ENCODE peak calls at places on chromosome 1, in ten cellular contexts. T is amniotic stem cell, O is astrocyte of the spinal cord, Q is progenitor cell of endocrine pancreas, L is cardiac fibroblast, D is NAMALWA, S is COR-L47, Z is substantia nigra, E is endothelial cell, H is retina. B is an unnamed sample.

GRCh38 chr1:48671578-48671977 is 105.1 kb downstream of the BEND5 start:
- DNase-seq in Q (no peak), Z (no peak), L (peak), S (no peak), H (no peak), T (no peak), O (no peak), D (no peak), E (no peak), B (no peak)

GRCh38 chr1:37553598-37553926 is 531 bp downstream of the SNIP1 start:
- DNase-seq in S (no peak), Z (no peak), Q (no peak), H (no peak), E (no peak), O (no peak), T (no peak), L (no peak), D (no peak), B (no peak)

GRCh38 chr1:165224504-165224903 is 132.0 kb downstream of the LMX1A start:
- DNase-seq in S (no peak), E (no peak), D (no peak), H (no peak), Q (no peak), L (no peak), Z (no peak), T (no peak), O (no peak), B (no peak)

GRCh38 chr1:80363689-80364475 is 1357.4 kb upstream of the ADGRL4 start:
- DNase-seq in D (no peak), L (peak), Z (no peak), Q (no peak), O (no peak), E (no peak), S (no peak), H (no peak), T (no peak), B (no peak)

GRCh38 chr1:2314803-2315710 is 76.3 kb downstream of the MORN1 start:
- DNase-seq in L (no peak), H (no peak), E (peak), D (peak), O (peak), T (no peak), Z (no peak), S (no peak), Q (peak), B (peak)

GRCh38 chr1:54364613-54365012 is 41.6 kb downstream of the SSBP3 start:
- DNase-seq in D (no peak), T (no peak), Z (no peak), O (no peak), Q (no peak), E (no peak), H (no peak), S (no peak), L (no peak), B (no peak)

GRCh38 chr1:218673170-218673569 is 328.0 kb downstream of the TGFB2 start:
- DNase-seq in Z (no peak), E (no peak), T (no peak), Q (no peak), S (no peak), H (no peak), L (no peak), O (no peak), D (no peak), B (no peak)

GRCh38 chr1:229454056-229454455 is 20.2 kb upstream of the ACTA1 start:
- DNase-seq in D (no peak), E (no peak), Z (no peak), H (no peak), S (no peak), T (no peak), Q (no peak), O (no peak), L (no peak), B (no peak)

GRCh38 chr1:181469829-181470228 is 13.5 kb upstream of the CACNA1E start:
- DNase-seq in Z (no peak), O (peak), E (no peak), D (no peak), H (no peak), L (peak), S (no peak), T (peak), Q (no peak), B (no peak)

GRCh38 chr1:151905070-151905442 is 4.3 kb downstream of the THEM4 start:
- DNase-seq in D (no peak), O (no peak), S (no peak), L (peak), T (no peak), Z (no peak), E (no peak), Q (no peak), H (no peak), B (no peak)

GRCh38 chr1:214472362-214472761 is 79.0 kb downstream of the PTPN14 start:
- DNase-seq in T (no peak), S (no peak), Q (no peak), L (peak), E (no peak), O (no peak), H (no peak), D (no peak), Z (no peak), B (no peak)